ENCODE peak calls at places on chromosomes 3 and 15, in eight cellular contexts. H, F, A, X, R, I, N and V are unnamed samples.

GRCh38 chr3:160435095-160435494 is 14.5 kb downstream of the TRIM59 start:
- DNase-seq in H (no peak), F (no peak), I (no peak), R (no peak), X (no peak), A (no peak), N (no peak), V (no peak)

GRCh38 chr3:14431556-14431927 is 29.1 kb downstream of the SLC6A6 start:
- DNase-seq in X (no peak), H (no peak), N (no peak), A (peak), F (peak), R (no peak), I (no peak), V (no peak)

GRCh38 chr3:46489406-46489805 is 8.4 kb upstream of the RTP3 start:
- DNase-seq in X (no peak), F (no peak), A (no peak), R (no peak), N (no peak), I (no peak), H (no peak), V (no peak)

GRCh38 chr15:101406014-101406413 is 83.5 kb downstream of the PCSK6 start:
- DNase-seq in X (no peak), R (no peak), H (no peak), F (no peak), A (no peak), N (no peak), I (no peak), V (no peak)

GRCh38 chr3:170977911-170978310 is 48.6 kb downstream of the SLC2A2 start:
- DNase-seq in N (peak), I (no peak), X (no peak), A (no peak), R (peak), H (no peak), F (no peak), V (no peak)

GRCh38 chr15:67093146-67093874 is 27.9 kb downstream of the SMAD3 start:
- DNase-seq in N (no peak), H (peak), I (no peak), F (peak), A (peak), X (no peak), R (no peak), V (peak)

GRCh38 chr3:27720899-27721716 is 1.0 kb downstream of the EOMES start:
- DNase-seq in H (no peak), A (no peak), N (no peak), X (no peak), R (no peak), F (peak), I (no peak), V (no peak)

GRCh38 chr15:68598171-68599152 is 19.7 kb downstream of the CORO2B start:
- DNase-seq in X (peak), I (no peak), N (no peak), R (no peak), H (no peak), A (no peak), F (no peak), V (no peak)

GRCh38 chr15:59376735-59377134 is 4.1 kb upstream of the MYO1E start:
- DNase-seq in X (no peak), F (no peak), R (peak), A (no peak), N (peak), H (peak), I (no peak), V (peak)

GRCh38 chr3:195893121-195893449 is 15.3 kb downstream of the TNK2 start:
- DNase-seq in F (no peak), I (no peak), N (no peak), A (no peak), H (no peak), R (no peak), X (no peak), V (no peak)

GRCh38 chr15:69454953-69455352 is 2.3 kb downstream of the RPLP1 start:
- DNase-seq in F (no peak), X (no peak), A (no peak), R (no peak), I (no peak), N (no peak), H (no peak), V (no peak)

GRCh38 chr3:150145659-150146058 is 175.0 kb upstream of the PFN2 start:
- DNase-seq in I (no peak), A (no peak), R (peak), H (no peak), F (no peak), X (no peak), N (no peak), V (no peak)

GRCh38 chr3:108602249-108602934 is 12.9 kb downstream of the DZIP3 start:
- DNase-seq in A (no peak), R (no peak), F (no peak), N (no peak), I (no peak), X (no peak), H (no peak), V (no peak)

GRCh38 chr3:146156801-146157310 is 4.1 kb downstream of the PLOD2 start:
- DNase-seq in N (no peak), A (peak), R (no peak), X (no peak), F (no peak), H (no peak), I (no peak), V (no peak)

GRCh38 chr15:83339396-83339795 is 54.9 kb upstream of the BNC1 start:
- DNase-seq in R (no peak), N (no peak), A (no peak), I (no peak), X (no peak), H (no peak), F (no peak), V (no peak)

GRCh38 chr3:13513051-13513912 is 33.2 kb downstream of the HDAC11 start:
- DNase-seq in N (no peak), X (peak), F (no peak), R (no peak), A (no peak), I (peak), H (no peak), V (no peak)

GRCh38 chr15:44193651-44194396 is 1.2 kb downstream of the FRMD5 start:
- DNase-seq in X (no peak), I (no peak), F (no peak), N (peak), H (no peak), R (peak), A (no peak), V (peak)

GRCh38 chr15:68210821-68211655 is 5.9 kb upstream of the CALML4 start:
- DNase-seq in R (peak), X (peak), N (peak), A (peak), F (peak), H (peak), I (peak), V (peak)

GRCh38 chr15:67154249-67154648 is 88.8 kb downstream of the SMAD3 start:
- DNase-seq in N (no peak), A (no peak), X (no peak), I (no peak), H (no peak), F (no peak), R (no peak), V (no peak)

GRCh38 chr3:95228416-95228815 is 1165.6 kb downstream of the NSUN3 start:
- DNase-seq in N (no peak), X (no peak), H (peak), I (no peak), F (peak), A (no peak), R (no peak), V (no peak)

GRCh38 chr3:32470362-32470761 is 32.3 kb downstream of the CMTM6 start:
- DNase-seq in I (no peak), X (no peak), A (no peak), N (no peak), F (no peak), R (no peak), H (no peak), V (no peak)

GRCh38 chr15:40282144-40282869 is 557 bp downstream of the ANKRD63 start:
- DNase-seq in I (no peak), R (no peak), N (peak), H (peak), A (peak), F (peak), X (no peak), V (no peak)

GRCh38 chr3:24249523-24249922 is 245.1 kb downstream of the THRB start:
- DNase-seq in H (no peak), R (no peak), X (no peak), F (no peak), I (no peak), N (no peak), A (no peak), V (no peak)

GRCh38 chr3:120163816-120164215 is 69.6 kb upstream of the GSK3B start:
- DNase-seq in X (no peak), F (no peak), R (no peak), H (no peak), N (no peak), I (no peak), A (no peak), V (no peak)

GRCh38 chr3:112078125-112079083 is 7.8 kb upstream of the C3orf52 start:
- DNase-seq in N (no peak), A (no peak), H (no peak), I (no peak), R (no peak), F (no peak), X (no peak), V (no peak)

GRCh38 chr3:58175098-58175428 is 35.7 kb downstream of the DNASE1L3 start:
- DNase-seq in N (no peak), F (peak), X (no peak), A (no peak), H (peak), I (no peak), R (no peak), V (no peak)

GRCh38 chr15:25175789-25176615 is 221.2 kb downstream of the SNRPN start:
- DNase-seq in R (no peak), A (peak), I (no peak), F (no peak), H (no peak), X (no peak), N (no peak), V (no peak)

GRCh38 chr3:151964768-151965167 is 91.3 kb downstream of the SUCNR1 start:
- DNase-seq in N (no peak), I (no peak), A (no peak), H (no peak), X (no peak), F (no peak), R (peak), V (no peak)